ENCODE peak calls at places on chromosomes 13 and 19, in ten cellular contexts. Y is A549, A is uterus, O is right lobe of liver, C is ovary, D is body of pancreas, X is thyroid gland, I is upper lobe of left lung, N is vagina, K is stomach. Z is an unnamed sample.

GRCh38 chr19:28605501-28606268 is 607.3 kb downstream of the UQCRFS1 start:
- DNase-seq in O (no peak), Y (no peak), K (no peak), A (no peak), X (no peak), N (no peak), I (no peak), D (no peak), C (no peak), Z (no peak)

GRCh38 chr19:49331616-49332055 is 3.6 kb upstream of the CD37 start:
- DNase-seq in Y (peak), X (peak), C (no peak), D (peak), A (no peak), N (no peak), K (peak), O (peak), I (no peak), Z (peak)

GRCh38 chr13:113559901-113560644 is 24.5 kb upstream of the TFDP1 start:
- DNase-seq in O (peak), D (no peak), Y (no peak), C (no peak), K (peak), N (peak), A (peak), I (no peak), X (no peak), Z (peak)

GRCh38 chr19:7730286-7731217 is 1.4 kb downstream of the CLEC4G start:
- DNase-seq in Y (no peak), C (no peak), D (no peak), X (no peak), O (peak), I (peak), N (no peak), K (no peak), A (no peak), Z (no peak)

GRCh38 chr13:40662866-40663265 is 3.6 kb downstream of the FOXO1 start:
- DNase-seq in I (no peak), C (no peak), O (no peak), A (no peak), Y (no peak), D (no peak), K (no peak), X (no peak), N (no peak), Z (no peak)

GRCh38 chr13:48402325-48402962 is 10.5 kb downstream of the LPAR6 start:
- DNase-seq in I (no peak), Y (no peak), O (no peak), D (no peak), K (no peak), A (no peak), X (no peak), C (no peak), N (no peak), Z (no peak)

GRCh38 chr13:99078014-99078771 is 100.3 kb upstream of the DOCK9 start:
- DNase-seq in D (no peak), X (no peak), N (peak), A (no peak), I (no peak), O (no peak), K (no peak), C (no peak), Y (no peak), Z (no peak)

GRCh38 chr19:33644284-33644836 is 22.6 kb downstream of the CHST8 start:
- DNase-seq in C (no peak), D (no peak), X (no peak), A (no peak), K (no peak), N (no peak), Y (no peak), I (no peak), O (no peak), Z (no peak)

GRCh38 chr13:110201114-110201513 is 105.8 kb downstream of the COL4A1 start:
- DNase-seq in I (no peak), Y (no peak), O (no peak), N (no peak), K (no peak), A (no peak), D (no peak), X (no peak), C (no peak), Z (no peak)

GRCh38 chr13:43229506-43229905 is 206.1 kb downstream of the DNAJC15 start:
- DNase-seq in C (no peak), Y (no peak), D (no peak), N (no peak), X (no peak), A (no peak), K (no peak), O (no peak), I (no peak), Z (no peak)

GRCh38 chr19:45882652-45883585 is 3.0 kb downstream of the IRF2BP1 start:
- DNase-seq in N (no peak), C (peak), K (peak), I (peak), A (peak), X (peak), D (peak), O (peak), Y (peak), Z (peak)

GRCh38 chr19:11699931-11700794 is 38.6 kb downstream of the ZNF823 start:
- DNase-seq in O (no peak), N (no peak), Y (no peak), D (peak), K (no peak), X (no peak), A (no peak), I (no peak), C (no peak), Z (no peak)
- H3K4me3 ChIP-seq in O (no peak), N (no peak), Y (no peak), D (no peak), K (no peak), X (no peak), A (no peak), I (no peak), C (no peak), Z (no peak)

DNA sequence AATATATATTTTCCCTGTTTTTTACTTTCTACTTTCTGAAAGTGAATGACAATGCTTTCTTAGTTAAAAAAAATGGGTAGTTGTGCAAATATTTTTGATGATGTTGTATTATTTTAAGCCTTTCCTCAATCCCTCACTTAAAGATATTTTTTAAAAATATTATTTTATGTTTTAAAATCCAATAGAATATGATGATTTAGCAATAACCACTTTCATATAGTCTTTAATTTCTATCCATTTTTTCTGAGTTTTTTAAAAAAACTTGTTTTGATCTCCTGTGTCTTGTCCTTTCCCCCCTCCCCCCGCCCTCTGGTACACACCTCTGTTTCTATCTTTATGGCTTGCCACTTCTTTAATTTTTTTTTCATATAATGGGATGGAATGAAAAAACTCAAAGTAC is 362.0 kb upstream of the SLITRK6 start:
- DNase-seq in A (no peak), Y (no peak), D (no peak), N (no peak), O (no peak), I (no peak), X (no peak), K (no peak), C (no peak), Z (no peak)
- H3K27ac ChIP-seq in A (no peak), Y (no peak), D (no peak), N (no peak), O (no peak), I (no peak), X (no peak), K (no peak), C (no peak), Z (no peak)

GRCh38 chr19:16516923-16517610 is 20.9 kb downstream of the C19orf44 start:
- DNase-seq in Y (no peak), K (no peak), I (no peak), C (no peak), A (no peak), X (no peak), N (no peak), D (no peak), O (no peak), Z (no peak)
- TF ChIP-seq POLR2A in Y (no peak), K (no peak), I (no peak), C (no peak), A (no peak), X (no peak), N (no peak), D (no peak), O (no peak), Z (no peak)

GRCh38 chr19:1041272-1041834 is 1.4 kb downstream of the ABCA7 start:
- DNase-seq in Y (no peak), X (no peak), K (no peak), A (no peak), N (no peak), C (no peak), I (no peak), O (no peak), D (no peak), Z (no peak)

GRCh38 chr19:1039646-1040475 is at the start of gene ABCA7:
- DNase-seq in N (no peak), D (peak), A (peak), Y (peak), X (peak), O (peak), K (peak), I (peak), C (peak), Z (peak)

GRCh38 chr19:1041835-1042685 is 2.2 kb downstream of the ABCA7 start:
- DNase-seq in N (no peak), D (peak), I (peak), X (no peak), A (no peak), O (peak), C (no peak), K (peak), Y (peak), Z (no peak)

GRCh38 chr19:1038995-1039645 is 787 bp upstream of the ABCA7 start:
- DNase-seq in N (no peak), O (no peak), A (no peak), C (no peak), X (no peak), Y (no peak), I (peak), D (no peak), K (no peak), Z (no peak)

DNA sequence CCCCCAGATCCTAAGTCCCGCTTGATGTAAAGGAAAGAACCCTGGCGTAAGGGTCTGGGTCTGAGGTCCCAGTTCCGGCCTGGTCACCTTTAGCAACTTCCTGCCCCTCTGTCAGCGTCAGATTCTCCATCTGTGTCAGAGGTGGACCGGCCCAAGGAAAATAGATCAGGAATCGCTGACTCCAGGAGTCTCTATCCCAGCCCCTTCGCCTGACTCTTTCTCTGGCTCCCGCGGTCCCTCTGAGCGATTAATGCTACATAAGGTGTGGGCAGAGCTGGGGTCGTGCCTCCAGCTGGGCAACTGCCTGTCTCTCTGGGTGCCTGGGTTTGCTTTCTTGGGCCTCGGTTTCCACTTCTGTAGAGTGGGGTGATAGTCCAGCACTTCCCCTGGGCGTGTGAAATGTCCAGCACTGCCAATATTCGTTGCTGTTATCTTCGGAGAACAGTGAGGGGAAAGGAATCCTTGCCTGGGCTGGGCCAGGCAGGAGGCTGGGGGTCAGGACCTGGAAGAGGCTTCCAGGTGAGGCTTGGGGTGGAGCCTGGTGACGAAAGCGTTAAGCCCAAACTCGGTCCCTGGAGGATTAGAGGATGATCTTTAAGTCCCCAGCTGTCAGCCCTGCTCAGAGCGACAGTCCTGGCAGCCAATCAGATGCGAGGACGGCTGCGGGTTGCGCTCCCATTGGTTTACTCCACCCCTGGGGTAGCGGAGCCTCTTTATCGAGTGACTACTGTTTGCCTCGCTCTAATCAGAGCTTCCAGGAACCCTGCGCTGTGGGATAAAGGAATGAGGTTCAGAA is 767 bp downstream of the ABCA7 start:
- DNase-seq in X (peak), C (no peak), N (no peak), D (peak), Y (peak), A (peak), I (peak), K (peak), O (peak), Z (peak)
- H3K4me3 ChIP-seq in X (peak), C (peak), N (peak), D (peak), Y (peak), A (peak), I (peak), K (peak), O (peak), Z (peak)

GRCh38 chr19:13633522-13633922 is 127.2 kb upstream of the CACNA1A start:
- DNase-seq in Y (no peak), A (no peak), C (no peak), K (no peak), N (no peak), I (no peak), O (no peak), D (no peak), X (no peak), Z (no peak)
- H3K27ac ChIP-seq in Y (no peak), A (no peak), C (no peak), K (no peak), N (no peak), I (no peak), O (no peak), D (no peak), X (no peak), Z (no peak)

Z was measured in breast epithelium.